ENCODE peak calls at places on chromosomes 12 and 14, in five cellular contexts. J is fibroblast of lung, H is kidney epithelial cell, U is astrocyte of the spinal cord, R is colonic mucosa. Y is an unnamed sample.

GRCh38 chr14:44912041-44912869 is 49.5 kb downstream of the KLHL28 start:
- DNase-seq in J (no peak), H (no peak), U (no peak), R (no peak), Y (no peak)

GRCh38 chr14:22545842-22546721 is 42.9 kb downstream of the DAD1 start:
- DNase-seq in J (peak), H (no peak), U (peak), R (no peak), Y (peak)

GRCh38 chr12:5941907-5942306 is 3.2 kb downstream of the ANO2 start:
- DNase-seq in J (no peak), H (no peak), U (no peak), R (no peak), Y (no peak)

GRCh38 chr12:58918475-58918874 is 1.8 kb downstream of the LRIG3 start:
- DNase-seq in J (peak), H (no peak), U (peak), R (no peak), Y (no peak)

GRCh38 chr14:36947362-36947761 is 225.0 kb downstream of the SLC25A21 start:
- DNase-seq in J (no peak), H (no peak), U (no peak), R (no peak), Y (no peak)

GRCh38 chr14:35814371-35815005 is 5.4 kb upstream of the RALGAPA1 start:
- DNase-seq in J (peak), H (no peak), U (peak), R (peak), Y (no peak)

GRCh38 chr14:53501361-53502320 is 348.5 kb upstream of the DDHD1 start:
- DNase-seq in J (peak), H (no peak), U (peak), R (no peak), Y (no peak)

GRCh38 chr14:52044791-52045522 is 23.9 kb downstream of the NID2 start:
- DNase-seq in J (peak), H (no peak), U (peak), R (no peak), Y (peak)

GRCh38 chr12:104121001-104121400 is 17.0 kb downstream of the NFYB start:
- DNase-seq in J (peak), H (peak), U (peak), R (no peak), Y (peak)

GRCh38 chr14:23286904-23287479 is 1.1 kb upstream of the HOMEZ start:
- DNase-seq in J (no peak), H (no peak), U (no peak), R (no peak), Y (no peak)

GRCh38 chr12:6954754-6955461 is 3.8 kb downstream of the PTPN6 start:
- DNase-seq in J (no peak), H (no peak), U (no peak), R (no peak), Y (no peak)

GRCh38 chr12:94590428-94590827 is 59.9 kb downstream of the TMCC3 start:
- DNase-seq in J (no peak), H (no peak), U (no peak), R (no peak), Y (no peak)

GRCh38 chr14:73237219-73237785 is at the start of gene PAPLN:
- DNase-seq in J (peak), H (no peak), U (no peak), R (peak), Y (no peak)

GRCh38 chr12:75641031-75641780 is 129.8 kb upstream of the KRR1 start:
- DNase-seq in J (peak), H (peak), U (peak), R (no peak), Y (no peak)

GRCh38 chr14:74875941-74876913 is at the start of gene PROX2:
- DNase-seq in J (no peak), H (no peak), U (no peak), R (no peak), Y (no peak)

GRCh38 chr14:93072659-93073365 is 42.9 kb downstream of the ITPK1 start:
- DNase-seq in J (no peak), H (no peak), U (no peak), R (no peak), Y (no peak)

GRCh38 chr14:21308479-21309237 is 28.8 kb downstream of the RPGRIP1 start:
- DNase-seq in J (peak), H (peak), U (peak), R (peak), Y (peak)

GRCh38 chr12:64612843-64613242 is 2.5 kb downstream of the RASSF3 start:
- DNase-seq in J (no peak), H (no peak), U (no peak), R (no peak), Y (no peak)
- H3K4me3 ChIP-seq in J (peak), H (no peak), U (no peak), R (no peak), Y (no peak)

DNA sequence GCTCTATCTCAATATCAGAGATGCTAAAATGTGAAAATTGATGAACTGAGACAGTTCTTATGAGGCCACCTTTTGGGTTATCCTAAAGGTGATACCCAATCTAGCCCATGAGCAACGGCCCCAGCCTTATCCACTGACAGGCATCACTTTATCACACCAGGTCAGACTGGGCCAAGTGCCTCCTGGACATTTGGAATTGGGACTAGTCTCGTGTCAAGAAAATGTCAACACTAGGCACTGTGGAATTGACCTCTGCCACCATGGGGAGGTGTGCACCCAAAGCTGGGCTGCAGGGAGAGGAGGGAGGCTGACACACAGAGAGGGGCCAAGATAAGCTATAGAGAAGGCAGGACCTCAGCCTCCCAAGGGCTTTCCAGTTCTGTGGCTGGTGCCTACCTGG is 78.5 kb upstream of the ZFP36L1 start:
- DNase-seq in J (no peak), H (no peak), U (no peak), R (no peak), Y (no peak)
- TF ChIP-seq CTCF in J (no peak), H (no peak), U (no peak), R (no peak), Y (no peak)

DNA sequence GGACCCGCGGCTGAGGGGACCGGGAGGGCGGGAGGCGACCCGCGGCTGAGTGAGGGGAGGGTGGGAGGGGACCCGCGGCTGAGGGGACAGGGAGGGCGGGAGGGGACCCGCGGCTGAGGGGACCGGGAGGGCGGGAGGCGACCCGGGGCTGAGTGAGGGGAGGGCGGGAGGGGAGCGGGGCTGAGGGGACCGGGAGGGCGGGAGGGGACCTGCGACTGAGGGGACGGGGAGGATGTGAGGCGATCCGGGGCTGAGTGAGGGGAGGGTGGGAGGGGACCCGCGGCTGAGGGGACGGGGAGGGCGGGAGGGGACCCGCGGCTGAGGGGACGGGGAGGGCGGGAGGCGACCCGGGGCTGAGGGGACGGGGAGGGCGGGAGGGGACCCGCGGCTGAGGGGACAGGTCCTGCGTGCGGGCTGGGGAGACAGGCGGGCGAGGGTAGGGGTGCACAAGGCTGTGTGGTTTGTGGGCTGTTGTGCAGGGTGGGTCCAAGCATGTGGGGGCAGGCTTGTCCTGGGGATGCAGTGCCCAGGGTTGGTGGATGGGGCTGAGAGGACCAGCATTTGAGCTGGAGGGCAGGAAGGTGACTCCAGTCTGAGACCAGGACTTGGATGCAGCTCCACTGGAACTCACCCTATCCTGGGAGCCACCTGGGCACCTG is 9.2 kb downstream of the PLD4 start:
- DNase-seq in J (no peak), H (no peak), U (no peak), R (no peak), Y (no peak)
- H3K4me3 ChIP-seq in J (no peak), H (no peak), U (no peak), R (peak), Y (no peak)

GRCh38 chr12:24557738-24558137 is 391.2 kb downstream of the BCAT1 start:
- DNase-seq in J (no peak), H (no peak), U (no peak), R (no peak), Y (no peak)
- TF ChIP-seq CTCF in J (no peak), H (no peak), U (no peak), R (no peak), Y (no peak)

GRCh38 chr12:113464852-113465719 is 6.6 kb downstream of the LHX5 start:
- DNase-seq in J (no peak), H (no peak), U (no peak), R (no peak), Y (no peak)
- H3K4me3 ChIP-seq in J (no peak), H (no peak), U (no peak), R (no peak), Y (no peak)

GRCh38 chr12:14257734-14258467 is 107.6 kb upstream of the ATF7IP start:
- DNase-seq in J (peak), H (peak), U (peak), R (peak), Y (peak)
- TF ChIP-seq CTCF in J (no peak), H (no peak), U (no peak), R (no peak), Y (no peak)

DNA sequence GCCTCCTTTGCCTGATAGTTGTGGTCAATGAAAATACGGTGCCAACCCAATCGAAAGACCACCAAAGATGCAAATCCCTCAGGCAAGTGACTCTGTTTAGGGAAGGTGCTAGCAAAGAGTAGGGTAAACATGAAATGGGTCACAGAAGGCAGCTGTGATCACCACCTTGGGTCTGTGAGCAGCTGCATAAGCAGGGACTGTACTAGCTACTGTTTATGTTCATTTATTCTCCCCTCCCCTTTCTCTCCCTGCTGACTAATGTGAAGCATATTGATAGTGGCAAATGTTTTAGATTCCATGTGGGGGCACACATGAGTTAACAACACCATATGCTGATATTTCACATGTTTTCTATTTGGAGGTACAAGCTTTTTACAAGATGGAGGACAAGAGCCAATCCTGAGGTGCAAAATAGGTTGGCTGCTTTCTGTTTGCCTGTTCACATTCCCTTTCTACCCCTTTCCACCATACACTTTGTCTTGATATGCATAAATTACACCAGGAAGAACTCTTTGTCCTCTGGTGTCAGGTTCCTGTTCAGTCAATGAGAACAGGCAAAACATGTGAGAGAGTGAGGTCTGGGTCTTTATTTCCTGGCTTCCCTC is 71.1 kb downstream of the AVPR1A start:
- DNase-seq in J (no peak), H (no peak), U (no peak), R (no peak), Y (no peak)
- H3K4me3 ChIP-seq in J (no peak), H (no peak), U (no peak), R (no peak), Y (no peak)